ENCODE peak calls at places on chromosomes 6 and 20, in eight cellular contexts. One of them, this sample, is unnamed.
A peak's percentile ranks its signal among the peaks of the same experiment; 100 is the strongest.

GRCh38 chr20:17928633-17929311 is 39.8 kb downstream of the SNX5 start:
- DNase-seq in A172: no peak
- DNase-seq in sigmoid colon: no peak
- DNase-seq in activated CD8-positive, alpha-beta memory T cell treated with anti-CD3 and anti-CD28 coated beads, Interleukin-2, amount 50 U/mL, for 4 hours: no peak
- DNase-seq in iPS-NIHi11: peak; percentile 46
- DNase-seq in T follicular helper cell: no peak
- DNase-seq in effector CD4-positive, alpha-beta T cell: no peak
- DNase-seq in non-pigmented ciliary epithelial cell: no peak
- DNase-seq in this sample: no peak

GRCh38 chr6:11806561-11807317 is 28.1 kb upstream of the ADTRP start:
- DNase-seq in A172: no peak
- DNase-seq in sigmoid colon: no peak
- DNase-seq in activated CD8-positive, alpha-beta memory T cell treated with anti-CD3 and anti-CD28 coated beads, Interleukin-2, amount 50 U/mL, for 4 hours: no peak
- DNase-seq in iPS-NIHi11: no peak
- DNase-seq in T follicular helper cell: no peak
- DNase-seq in effector CD4-positive, alpha-beta T cell: no peak
- DNase-seq in non-pigmented ciliary epithelial cell: no peak
- DNase-seq in this sample: peak; percentile 77

GRCh38 chr20:40073535-40074111 is 615.4 kb downstream of the MAFB start:
- DNase-seq in A172: no peak
- DNase-seq in sigmoid colon: no peak
- DNase-seq in activated CD8-positive, alpha-beta memory T cell treated with anti-CD3 and anti-CD28 coated beads, Interleukin-2, amount 50 U/mL, for 4 hours: no peak
- DNase-seq in iPS-NIHi11: peak; percentile 42
- DNase-seq in T follicular helper cell: no peak
- DNase-seq in effector CD4-positive, alpha-beta T cell: no peak
- DNase-seq in non-pigmented ciliary epithelial cell: no peak
- DNase-seq in this sample: no peak

GRCh38 chr6:107513214-107513613 is 23.3 kb downstream of the SOBP start:
- DNase-seq in A172: no peak
- DNase-seq in sigmoid colon: no peak
- DNase-seq in activated CD8-positive, alpha-beta memory T cell treated with anti-CD3 and anti-CD28 coated beads, Interleukin-2, amount 50 U/mL, for 4 hours: no peak
- DNase-seq in iPS-NIHi11: no peak
- DNase-seq in T follicular helper cell: no peak
- DNase-seq in effector CD4-positive, alpha-beta T cell: no peak
- DNase-seq in non-pigmented ciliary epithelial cell: no peak
- DNase-seq in this sample: no peak

GRCh38 chr6:150231456-150231855 is 88.6 kb downstream of the PPP1R14C start:
- DNase-seq in A172: no peak
- DNase-seq in sigmoid colon: no peak
- DNase-seq in activated CD8-positive, alpha-beta memory T cell treated with anti-CD3 and anti-CD28 coated beads, Interleukin-2, amount 50 U/mL, for 4 hours: no peak
- DNase-seq in iPS-NIHi11: no peak
- DNase-seq in T follicular helper cell: no peak
- DNase-seq in effector CD4-positive, alpha-beta T cell: no peak
- DNase-seq in non-pigmented ciliary epithelial cell: no peak
- DNase-seq in this sample: no peak

GRCh38 chr20:61922411-61922810 is 143.3 kb downstream of the TAF4 start:
- DNase-seq in A172: no peak
- DNase-seq in sigmoid colon: no peak
- DNase-seq in activated CD8-positive, alpha-beta memory T cell treated with anti-CD3 and anti-CD28 coated beads, Interleukin-2, amount 50 U/mL, for 4 hours: no peak
- DNase-seq in iPS-NIHi11: no peak
- DNase-seq in T follicular helper cell: no peak
- DNase-seq in effector CD4-positive, alpha-beta T cell: no peak
- DNase-seq in non-pigmented ciliary epithelial cell: no peak
- DNase-seq in this sample: no peak

GRCh38 chr6:45959534-45960195 is 56.0 kb downstream of the CLIC5 start:
- DNase-seq in A172: no peak
- DNase-seq in sigmoid colon: no peak
- DNase-seq in activated CD8-positive, alpha-beta memory T cell treated with anti-CD3 and anti-CD28 coated beads, Interleukin-2, amount 50 U/mL, for 4 hours: no peak
- DNase-seq in iPS-NIHi11: no peak
- DNase-seq in T follicular helper cell: no peak
- DNase-seq in effector CD4-positive, alpha-beta T cell: no peak
- DNase-seq in non-pigmented ciliary epithelial cell: no peak
- DNase-seq in this sample: peak; percentile 62

GRCh38 chr20:58715709-58716475 is 23.3 kb downstream of the NPEPL1 start:
- DNase-seq in A172: no peak
- DNase-seq in sigmoid colon: peak; percentile 54
- DNase-seq in activated CD8-positive, alpha-beta memory T cell treated with anti-CD3 and anti-CD28 coated beads, Interleukin-2, amount 50 U/mL, for 4 hours: no peak
- DNase-seq in iPS-NIHi11: no peak
- DNase-seq in T follicular helper cell: no peak
- DNase-seq in effector CD4-positive, alpha-beta T cell: no peak
- DNase-seq in non-pigmented ciliary epithelial cell: no peak
- DNase-seq in this sample: no peak

GRCh38 chr6:152642578-152643375 is 5.6 kb upstream of the SYNE1 start:
- DNase-seq in A172: peak; percentile 65
- DNase-seq in sigmoid colon: no peak
- DNase-seq in activated CD8-positive, alpha-beta memory T cell treated with anti-CD3 and anti-CD28 coated beads, Interleukin-2, amount 50 U/mL, for 4 hours: peak; percentile 34
- DNase-seq in iPS-NIHi11: peak; percentile 60
- DNase-seq in T follicular helper cell: no peak
- DNase-seq in effector CD4-positive, alpha-beta T cell: no peak
- DNase-seq in non-pigmented ciliary epithelial cell: no peak
- DNase-seq in this sample: peak; percentile 70

GRCh38 chr6:53011993-53012392 is 16.9 kb upstream of the GSTA4 start:
- DNase-seq in A172: no peak
- DNase-seq in sigmoid colon: no peak
- DNase-seq in activated CD8-positive, alpha-beta memory T cell treated with anti-CD3 and anti-CD28 coated beads, Interleukin-2, amount 50 U/mL, for 4 hours: no peak
- DNase-seq in iPS-NIHi11: no peak
- DNase-seq in T follicular helper cell: no peak
- DNase-seq in effector CD4-positive, alpha-beta T cell: no peak
- DNase-seq in non-pigmented ciliary epithelial cell: no peak
- DNase-seq in this sample: no peak

GRCh38 chr6:4774715-4775590 is 1.3 kb upstream of the CDYL start:
- DNase-seq in A172: no peak
- DNase-seq in sigmoid colon: peak; percentile 79
- DNase-seq in activated CD8-positive, alpha-beta memory T cell treated with anti-CD3 and anti-CD28 coated beads, Interleukin-2, amount 50 U/mL, for 4 hours: no peak
- DNase-seq in iPS-NIHi11: peak; percentile 29
- DNase-seq in T follicular helper cell: peak; percentile 6
- DNase-seq in effector CD4-positive, alpha-beta T cell: peak; percentile 7
- DNase-seq in non-pigmented ciliary epithelial cell: no peak
- DNase-seq in this sample: no peak

GRCh38 chr6:19608546-19608945 is 228.6 kb upstream of the ID4 start:
- DNase-seq in A172: no peak
- DNase-seq in sigmoid colon: no peak
- DNase-seq in activated CD8-positive, alpha-beta memory T cell treated with anti-CD3 and anti-CD28 coated beads, Interleukin-2, amount 50 U/mL, for 4 hours: no peak
- DNase-seq in iPS-NIHi11: no peak
- DNase-seq in T follicular helper cell: no peak
- DNase-seq in effector CD4-positive, alpha-beta T cell: no peak
- DNase-seq in non-pigmented ciliary epithelial cell: no peak
- DNase-seq in this sample: no peak

GRCh38 chr6:69796081-69796626 is 656 bp downstream of the LMBRD1 start:
- DNase-seq in A172: peak; percentile 25
- DNase-seq in sigmoid colon: no peak
- DNase-seq in activated CD8-positive, alpha-beta memory T cell treated with anti-CD3 and anti-CD28 coated beads, Interleukin-2, amount 50 U/mL, for 4 hours: peak; percentile 31
- DNase-seq in iPS-NIHi11: peak; percentile 60
- DNase-seq in T follicular helper cell: peak; percentile 49
- DNase-seq in effector CD4-positive, alpha-beta T cell: peak; percentile 50
- DNase-seq in non-pigmented ciliary epithelial cell: peak; percentile 13
- DNase-seq in this sample: peak; percentile 71

GRCh38 chr6:50591135-50591534 is 122.2 kb upstream of the TFAP2D start:
- DNase-seq in A172: no peak
- DNase-seq in sigmoid colon: no peak
- DNase-seq in activated CD8-positive, alpha-beta memory T cell treated with anti-CD3 and anti-CD28 coated beads, Interleukin-2, amount 50 U/mL, for 4 hours: no peak
- DNase-seq in iPS-NIHi11: peak; percentile 35
- DNase-seq in T follicular helper cell: no peak
- DNase-seq in effector CD4-positive, alpha-beta T cell: no peak
- DNase-seq in non-pigmented ciliary epithelial cell: no peak
- DNase-seq in this sample: no peak

GRCh38 chr20:14415492-14415891 is 78.1 kb upstream of the FLRT3 start:
- DNase-seq in A172: no peak
- DNase-seq in sigmoid colon: no peak
- DNase-seq in activated CD8-positive, alpha-beta memory T cell treated with anti-CD3 and anti-CD28 coated beads, Interleukin-2, amount 50 U/mL, for 4 hours: no peak
- DNase-seq in iPS-NIHi11: no peak
- DNase-seq in T follicular helper cell: no peak
- DNase-seq in effector CD4-positive, alpha-beta T cell: no peak
- DNase-seq in non-pigmented ciliary epithelial cell: no peak
- DNase-seq in this sample: no peak

GRCh38 chr20:17571967-17572638 is 2.2 kb downstream of the DSTN start:
- DNase-seq in A172: no peak
- DNase-seq in sigmoid colon: no peak
- DNase-seq in activated CD8-positive, alpha-beta memory T cell treated with anti-CD3 and anti-CD28 coated beads, Interleukin-2, amount 50 U/mL, for 4 hours: no peak
- DNase-seq in iPS-NIHi11: no peak
- DNase-seq in T follicular helper cell: no peak
- DNase-seq in effector CD4-positive, alpha-beta T cell: no peak
- DNase-seq in non-pigmented ciliary epithelial cell: no peak
- DNase-seq in this sample: peak; percentile 14

GRCh38 chr6:96911171-96911570 is 13.4 kb upstream of the KLHL32 start:
- DNase-seq in A172: no peak
- DNase-seq in sigmoid colon: no peak
- DNase-seq in activated CD8-positive, alpha-beta memory T cell treated with anti-CD3 and anti-CD28 coated beads, Interleukin-2, amount 50 U/mL, for 4 hours: no peak
- DNase-seq in iPS-NIHi11: no peak
- DNase-seq in T follicular helper cell: no peak
- DNase-seq in effector CD4-positive, alpha-beta T cell: no peak
- DNase-seq in non-pigmented ciliary epithelial cell: no peak
- DNase-seq in this sample: no peak

GRCh38 chr20:7694940-7695567 is 245.2 kb downstream of the HAO1 start:
- DNase-seq in A172: no peak
- DNase-seq in sigmoid colon: no peak
- DNase-seq in activated CD8-positive, alpha-beta memory T cell treated with anti-CD3 and anti-CD28 coated beads, Interleukin-2, amount 50 U/mL, for 4 hours: no peak
- DNase-seq in iPS-NIHi11: no peak
- DNase-seq in T follicular helper cell: no peak
- DNase-seq in effector CD4-positive, alpha-beta T cell: no peak
- DNase-seq in non-pigmented ciliary epithelial cell: no peak
- DNase-seq in this sample: no peak

GRCh38 chr6:292506-293184 is 358 bp downstream of the DUSP22 start:
- DNase-seq in A172: peak; percentile 36
- DNase-seq in sigmoid colon: peak; percentile 86
- DNase-seq in activated CD8-positive, alpha-beta memory T cell treated with anti-CD3 and anti-CD28 coated beads, Interleukin-2, amount 50 U/mL, for 4 hours: peak; percentile 85
- DNase-seq in iPS-NIHi11: peak; percentile 70
- DNase-seq in T follicular helper cell: peak; percentile 64
- DNase-seq in effector CD4-positive, alpha-beta T cell: peak; percentile 72
- DNase-seq in non-pigmented ciliary epithelial cell: no peak
- DNase-seq in this sample: peak; percentile 68

GRCh38 chr20:59807909-59808728 is 125.3 kb downstream of the SYCP2 start:
- DNase-seq in A172: no peak
- DNase-seq in sigmoid colon: peak; percentile 50
- DNase-seq in activated CD8-positive, alpha-beta memory T cell treated with anti-CD3 and anti-CD28 coated beads, Interleukin-2, amount 50 U/mL, for 4 hours: no peak
- DNase-seq in iPS-NIHi11: no peak
- DNase-seq in T follicular helper cell: no peak
- DNase-seq in effector CD4-positive, alpha-beta T cell: no peak
- DNase-seq in non-pigmented ciliary epithelial cell: no peak
- DNase-seq in this sample: no peak

GRCh38 chr6:34592208-34592952 is 36.3 kb upstream of the SPDEF start:
- DNase-seq in A172: no peak
- DNase-seq in sigmoid colon: peak; percentile 15
- DNase-seq in activated CD8-positive, alpha-beta memory T cell treated with anti-CD3 and anti-CD28 coated beads, Interleukin-2, amount 50 U/mL, for 4 hours: peak; percentile 26
- DNase-seq in iPS-NIHi11: no peak
- DNase-seq in T follicular helper cell: no peak
- DNase-seq in effector CD4-positive, alpha-beta T cell: no peak
- DNase-seq in non-pigmented ciliary epithelial cell: no peak
- DNase-seq in this sample: no peak

GRCh38 chr6:33696538-33697518 is 14.7 kb downstream of the UQCC2 start:
- DNase-seq in A172: peak; percentile 94
- DNase-seq in sigmoid colon: no peak
- DNase-seq in activated CD8-positive, alpha-beta memory T cell treated with anti-CD3 and anti-CD28 coated beads, Interleukin-2, amount 50 U/mL, for 4 hours: no peak
- DNase-seq in iPS-NIHi11: no peak
- DNase-seq in T follicular helper cell: no peak
- DNase-seq in effector CD4-positive, alpha-beta T cell: no peak
- DNase-seq in non-pigmented ciliary epithelial cell: no peak
- DNase-seq in this sample: peak; percentile 96

GRCh38 chr6:104537185-104537584 is 322.5 kb downstream of the HACE1 start:
- DNase-seq in A172: peak; percentile 90
- DNase-seq in sigmoid colon: no peak
- DNase-seq in activated CD8-positive, alpha-beta memory T cell treated with anti-CD3 and anti-CD28 coated beads, Interleukin-2, amount 50 U/mL, for 4 hours: no peak
- DNase-seq in iPS-NIHi11: no peak
- DNase-seq in T follicular helper cell: no peak
- DNase-seq in effector CD4-positive, alpha-beta T cell: no peak
- DNase-seq in non-pigmented ciliary epithelial cell: peak; percentile 43
- DNase-seq in this sample: peak; percentile 57

GRCh38 chr6:153727910-153728309 is 311.1 kb upstream of the OPRM1 start:
- DNase-seq in A172: peak; percentile 2
- DNase-seq in sigmoid colon: no peak
- DNase-seq in activated CD8-positive, alpha-beta memory T cell treated with anti-CD3 and anti-CD28 coated beads, Interleukin-2, amount 50 U/mL, for 4 hours: no peak
- DNase-seq in iPS-NIHi11: no peak
- DNase-seq in T follicular helper cell: no peak
- DNase-seq in effector CD4-positive, alpha-beta T cell: no peak
- DNase-seq in non-pigmented ciliary epithelial cell: peak; percentile 10
- DNase-seq in this sample: peak; percentile 11

GRCh38 chr6:169162968-169163903 is 90.4 kb downstream of the THBS2 start:
- DNase-seq in A172: peak; percentile 96
- DNase-seq in sigmoid colon: peak; percentile 74
- DNase-seq in activated CD8-positive, alpha-beta memory T cell treated with anti-CD3 and anti-CD28 coated beads, Interleukin-2, amount 50 U/mL, for 4 hours: no peak
- DNase-seq in iPS-NIHi11: no peak
- DNase-seq in T follicular helper cell: no peak
- DNase-seq in effector CD4-positive, alpha-beta T cell: no peak
- DNase-seq in non-pigmented ciliary epithelial cell: peak; percentile 89
- DNase-seq in this sample: peak; percentile 98

GRCh38 chr20:57317789-57318371 is 11.7 kb upstream of the SPO11 start:
- DNase-seq in A172: no peak
- DNase-seq in sigmoid colon: no peak
- DNase-seq in activated CD8-positive, alpha-beta memory T cell treated with anti-CD3 and anti-CD28 coated beads, Interleukin-2, amount 50 U/mL, for 4 hours: no peak
- DNase-seq in iPS-NIHi11: no peak
- DNase-seq in T follicular helper cell: no peak
- DNase-seq in effector CD4-positive, alpha-beta T cell: no peak
- DNase-seq in non-pigmented ciliary epithelial cell: no peak
- DNase-seq in this sample: no peak

GRCh38 chr20:57381596-57382503 is 9.3 kb upstream of the RBM38 start:
- DNase-seq in A172: peak; percentile 74
- DNase-seq in sigmoid colon: peak; percentile 89
- DNase-seq in activated CD8-positive, alpha-beta memory T cell treated with anti-CD3 and anti-CD28 coated beads, Interleukin-2, amount 50 U/mL, for 4 hours: peak; percentile 88
- DNase-seq in iPS-NIHi11: peak; percentile 88
- DNase-seq in T follicular helper cell: peak; percentile 79
- DNase-seq in effector CD4-positive, alpha-beta T cell: peak; percentile 83
- DNase-seq in non-pigmented ciliary epithelial cell: peak; percentile 27
- DNase-seq in this sample: peak; percentile 74

This sample was measured in MCF 10A.